ENCODE peak calls at places on chromosomes 13 and 19, in seven cellular contexts. P is transverse colon; E is CD8-positive, alpha-beta T cell; D is psoas muscle; M is heart right ventricle; V is H1; N is tibial artery. L is an unnamed sample.

GRCh38 chr19:35347171-35347929 is at the start of gene FFAR1:
- DNase-seq in P (peak; percentile 40), E (peak; percentile 19), D (no peak), M (no peak), V (peak; percentile 38), N (peak; percentile 29), L (peak; percentile 22)

GRCh38 chr19:49739098-49739497 is 24.0 kb downstream of the TSKS start:
- DNase-seq in P (no peak), E (no peak), D (no peak), M (no peak), V (no peak), N (no peak), L (no peak)

GRCh38 chr13:31862828-31863227 is 123.5 kb downstream of the RXFP2 start:
- DNase-seq in P (no peak), E (no peak), D (no peak), M (no peak), V (no peak), N (no peak), L (no peak)

GRCh38 chr13:49310251-49310650 is 62.5 kb downstream of the CDADC1 start:
- DNase-seq in P (no peak), E (no peak), D (no peak), M (no peak), V (no peak), N (no peak), L (no peak)

GRCh38 chr19:51124216-51124615 is 490 bp upstream of the SIGLEC9 start:
- DNase-seq in P (no peak), E (no peak), D (no peak), M (no peak), V (no peak), N (no peak), L (no peak)

GRCh38 chr13:49220856-49221614 is 897 bp downstream of the MLNR start:
- DNase-seq in P (no peak), E (no peak), D (no peak), M (no peak), V (peak; percentile 73), N (no peak), L (no peak)

GRCh38 chr13:94987081-94987480 is 274.7 kb upstream of the SOX21 start:
- DNase-seq in P (no peak), E (no peak), D (no peak), M (no peak), V (no peak), N (no peak), L (no peak)

GRCh38 chr19:3804429-3804828 is 18.2 kb upstream of the MATK start:
- DNase-seq in P (no peak), E (no peak), D (no peak), M (no peak), V (no peak), N (no peak), L (no peak)

GRCh38 chr19:29873024-29873800 is 61.4 kb downstream of the CCNE1 start:
- DNase-seq in P (peak; percentile 49), E (peak; percentile 67), D (peak; percentile 83), M (peak; percentile 32), V (peak; percentile 94), N (no peak), L (no peak)

GRCh38 chr19:18415177-18415867 is 3.9 kb upstream of the SSBP4 start:
- DNase-seq in P (peak; percentile 54), E (no peak), D (peak; percentile 86), M (peak; percentile 93), V (no peak), N (peak; percentile 81), L (no peak)

DNA sequence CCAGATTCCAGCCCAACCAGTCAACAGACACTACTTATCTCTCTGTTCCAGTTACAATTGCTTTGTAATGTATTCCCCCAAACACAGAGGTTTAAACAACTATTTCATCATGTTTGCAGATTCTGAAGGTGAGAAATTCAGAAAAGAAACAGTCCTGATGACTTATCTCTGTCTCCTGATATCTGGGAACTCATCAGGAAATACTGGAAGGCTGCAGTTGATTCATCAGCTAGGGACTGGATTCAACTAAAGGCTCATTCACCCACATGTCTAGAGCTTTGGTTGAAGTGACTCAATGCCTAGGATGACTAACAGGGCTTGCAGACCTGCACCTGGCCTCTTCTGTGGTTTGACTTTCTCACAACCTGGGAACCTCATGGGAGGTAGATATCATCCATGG is 56.6 kb upstream of the GPC6 start:
- DNase-seq in P (no peak), E (no peak), D (no peak), M (no peak), V (no peak), N (no peak), L (no peak)
- H3K27ac ChIP-seq in P (no peak overlapping the region), E (no peak overlapping the region), D (no peak overlapping the region), M (no peak overlapping the region), V (no peak overlapping the region), N (no peak overlapping the region), L (no peak overlapping the region)

GRCh38 chr13:112510987-112511715 is 76.8 kb downstream of the TUBGCP3 start:
- DNase-seq in P (no peak), E (no peak), D (no peak), M (no peak), V (no peak), N (no peak), L (no peak)
- H3K36me3 ChIP-seq in P (no peaks in the 10 kb centered on the region), E (peaks cover 4% of the 10 kb centered on the region), D (no peaks in the 10 kb centered on the region), M (peaks cover 95% of the 10 kb centered on the region), V (peaks cover 7% of the 10 kb centered on the region), N (peaks cover 85% of the 10 kb centered on the region), L (no peaks in the 10 kb centered on the region)

GRCh38 chr19:11849264-11849615 is 714 bp downstream of the ZNF439 start:
- DNase-seq in P (no peak), E (no peak), D (no peak), M (no peak), V (no peak), N (no peak), L (no peak)

GRCh38 chr19:11848200-11848593 is 329 bp upstream of the ZNF439 start:
- DNase-seq in P (no peak), E (no peak), D (no peak), M (no peak), V (no peak), N (no peak), L (no peak)

GRCh38 chr19:11843741-11844140 is 4.8 kb upstream of the ZNF439 start:
- DNase-seq in P (no peak), E (no peak), D (no peak), M (no peak), V (no peak), N (no peak), L (no peak)

GRCh38 chr19:11853358-11853757 is 4.8 kb downstream of the ZNF439 start:
- DNase-seq in P (no peak), E (no peak), D (no peak), M (no peak), V (no peak), N (no peak), L (no peak)

GRCh38 chr19:11848594-11849263 is at the start of gene ZNF439:
- DNase-seq in P (peak; percentile 95), E (peak; percentile 93), D (peak; percentile 89), M (peak; percentile 91), V (peak; percentile 46), N (peak; percentile 94), L (no peak)
- H3K27ac ChIP-seq in P (peak within 1 kb of the TSS; percentile 77), E (peak within 1 kb of the TSS; percentile 64), D (no peak within 1 kb of the TSS), M (peak within 1 kb of the TSS; percentile 66), V (no peak within 1 kb of the TSS), N (peak within 1 kb of the TSS; percentile 74), L (no peak within 1 kb of the TSS)

GRCh38 chr13:29548722-29549446 is 46.6 kb downstream of the SLC7A1 start:
- DNase-seq in P (no peak), E (no peak), D (no peak), M (no peak), V (no peak), N (no peak), L (no peak)

GRCh38 chr13:29546662-29547061 is 48.8 kb downstream of the SLC7A1 start:
- DNase-seq in P (no peak), E (no peak), D (no peak), M (no peak), V (no peak), N (no peak), L (no peak)

GRCh38 chr13:29547135-29547534 is 48.4 kb downstream of the SLC7A1 start:
- DNase-seq in P (no peak), E (no peak), D (no peak), M (peak; percentile 36), V (no peak), N (no peak), L (no peak)

GRCh38 chr13:29550589-29550988 is 44.9 kb downstream of the SLC7A1 start:
- DNase-seq in P (no peak), E (no peak), D (no peak), M (no peak), V (no peak), N (no peak), L (no peak)

GRCh38 chr13:29551214-29551613 is 44.3 kb downstream of the SLC7A1 start:
- DNase-seq in P (no peak), E (no peak), D (no peak), M (no peak), V (no peak), N (no peak), L (no peak)
- H3K36me3 ChIP-seq in P (no peaks in the 10 kb centered on the region), E (no peaks in the 10 kb centered on the region), D (no peaks in the 10 kb centered on the region), M (peaks cover 48% of the 10 kb centered on the region), V (peaks cover 26% of the 10 kb centered on the region), N (peaks cover 49% of the 10 kb centered on the region), L (peaks cover 16% of the 10 kb centered on the region)

L was measured in vagina.